ENCODE peak calls at places on chromosomes 4 and X, in nine cellular contexts. Z is non-pigmented ciliary epithelial cell; D is GM23248; P is D721Med; M is NCI-H1105 treated with DMSO at 0.1 percent for 48 hours; K is stimulated activated CD8-positive, alpha-beta memory T cell treated with anti-CD3 and anti-CD28 coated beads, Interleukin-7, amount 100 ng/mL, for 24 hours; L is SW480; X is HTR-8/SVneo; N is upper lobe of right lung. H is an unnamed sample.

GRCh38 chr4:4185528-4185927 is 41.2 kb downstream of the OTOP1 start:
- DNase-seq in Z (no peak), D (no peak), P (no peak), M (no peak), K (no peak), L (no peak), X (no peak), N (no peak), H (no peak)

GRCh38 chrX:17405225-17405969 is 30.4 kb downstream of the NHS start:
- DNase-seq in Z (no peak), D (peak), P (no peak), M (no peak), K (no peak), L (peak), X (peak), N (no peak), H (no peak)

GRCh38 chr4:58075724-58076123 is 965.5 kb upstream of the IGFBP7 start:
- DNase-seq in Z (no peak), D (no peak), P (no peak), M (no peak), K (no peak), L (no peak), X (no peak), N (no peak), H (no peak)

GRCh38 chr4:172514801-172515200 is 653.8 kb upstream of the GALNT7 start:
- DNase-seq in Z (peak), D (no peak), P (no peak), M (no peak), K (no peak), L (no peak), X (no peak), N (no peak), H (no peak)

GRCh38 chr4:98516441-98517323 is 141.7 kb downstream of the TSPAN5 start:
- DNase-seq in Z (no peak), D (peak), P (no peak), M (no peak), K (no peak), L (peak), X (no peak), N (no peak), H (no peak)

GRCh38 chrX:123184199-123184857 is at the start of gene GRIA3:
- DNase-seq in Z (no peak), D (peak), P (no peak), M (peak), K (no peak), L (no peak), X (no peak), N (no peak), H (peak)

GRCh38 chr4:5206391-5206790 is 155.1 kb downstream of the STK32B start:
- DNase-seq in Z (peak), D (peak), P (no peak), M (no peak), K (no peak), L (peak), X (peak), N (no peak), H (peak)

GRCh38 chr4:51909236-51909703 is 66.3 kb downstream of the DCUN1D4 start:
- DNase-seq in Z (no peak), D (no peak), P (no peak), M (no peak), K (no peak), L (peak), X (no peak), N (no peak), H (no peak)

H was measured in ELF-1.